ENCODE peak calls at places on chromosomes 4 and X, in nine cellular contexts. One of them, this sample, is unnamed.

GRCh38 chr4:185210102-185210981 is 944 bp downstream of the SNX25 start:
- DNase-seq in fibroblast of lung: peak; percentile 60
- DNase-seq in naive thymus-derived CD4-positive, alpha-beta T cell: peak; percentile 35
- DNase-seq in lower leg skin: peak; percentile 91
- DNase-seq in CD8-positive, alpha-beta T cell: peak; percentile 51
- DNase-seq in AG09309: no peak
- DNase-seq in breast epithelium: no peak
- DNase-seq in keratinocyte: no peak
- DNase-seq in foreskin fibroblast: no peak
- DNase-seq in this sample: no peak

GRCh38 chrX:14776901-14777300 is 96.0 kb downstream of the FANCB start:
- DNase-seq in fibroblast of lung: peak; percentile 42
- DNase-seq in naive thymus-derived CD4-positive, alpha-beta T cell: no peak
- DNase-seq in lower leg skin: no peak
- DNase-seq in CD8-positive, alpha-beta T cell: no peak
- DNase-seq in AG09309: no peak
- DNase-seq in breast epithelium: no peak
- DNase-seq in keratinocyte: no peak
- DNase-seq in foreskin fibroblast: no peak
- DNase-seq in this sample: no peak

GRCh38 chrX:29506729-29507128 is 708.6 kb upstream of the MAGEB2 start:
- DNase-seq in fibroblast of lung: no peak
- DNase-seq in naive thymus-derived CD4-positive, alpha-beta T cell: no peak
- DNase-seq in lower leg skin: no peak
- DNase-seq in CD8-positive, alpha-beta T cell: no peak
- DNase-seq in AG09309: no peak
- DNase-seq in breast epithelium: no peak
- DNase-seq in keratinocyte: no peak
- DNase-seq in foreskin fibroblast: no peak
- DNase-seq in this sample: no peak

GRCh38 chr4:186553717-186554116 is 1.6 kb downstream of the MTNR1A start:
- DNase-seq in fibroblast of lung: no peak
- DNase-seq in naive thymus-derived CD4-positive, alpha-beta T cell: no peak
- DNase-seq in lower leg skin: no peak
- DNase-seq in CD8-positive, alpha-beta T cell: no peak
- DNase-seq in AG09309: no peak
- DNase-seq in breast epithelium: no peak
- DNase-seq in keratinocyte: no peak
- DNase-seq in foreskin fibroblast: no peak
- DNase-seq in this sample: no peak

GRCh38 chrX:39616098-39616729 is 481.5 kb downstream of the BCOR start:
- DNase-seq in fibroblast of lung: no peak
- DNase-seq in naive thymus-derived CD4-positive, alpha-beta T cell: no peak
- DNase-seq in lower leg skin: no peak
- DNase-seq in CD8-positive, alpha-beta T cell: no peak
- DNase-seq in AG09309: no peak
- DNase-seq in breast epithelium: no peak
- DNase-seq in keratinocyte: no peak
- DNase-seq in foreskin fibroblast: no peak
- DNase-seq in this sample: no peak

GRCh38 chrX:151973851-151974335 is 583 bp downstream of the GABRE start:
- DNase-seq in fibroblast of lung: peak; percentile 24
- DNase-seq in naive thymus-derived CD4-positive, alpha-beta T cell: no peak
- DNase-seq in lower leg skin: peak; percentile 82
- DNase-seq in CD8-positive, alpha-beta T cell: no peak
- DNase-seq in AG09309: no peak
- DNase-seq in breast epithelium: no peak
- DNase-seq in keratinocyte: no peak
- DNase-seq in foreskin fibroblast: no peak
- DNase-seq in this sample: no peak

GRCh38 chr4:121278811-121279368 is 101.9 kb downstream of the QRFPR start:
- DNase-seq in fibroblast of lung: peak; percentile 87
- DNase-seq in naive thymus-derived CD4-positive, alpha-beta T cell: no peak
- DNase-seq in lower leg skin: no peak
- DNase-seq in CD8-positive, alpha-beta T cell: no peak
- DNase-seq in AG09309: peak; percentile 23
- DNase-seq in breast epithelium: no peak
- DNase-seq in keratinocyte: no peak
- DNase-seq in foreskin fibroblast: no peak
- DNase-seq in this sample: no peak

GRCh38 chr4:74473155-74473811 is 28.3 kb downstream of the AREG start:
- DNase-seq in fibroblast of lung: peak; percentile 90
- DNase-seq in naive thymus-derived CD4-positive, alpha-beta T cell: no peak
- DNase-seq in lower leg skin: no peak
- DNase-seq in CD8-positive, alpha-beta T cell: no peak
- DNase-seq in AG09309: peak; percentile 33
- DNase-seq in breast epithelium: no peak
- DNase-seq in keratinocyte: peak; percentile 64
- DNase-seq in foreskin fibroblast: peak; percentile 72
- DNase-seq in this sample: no peak

GRCh38 chr4:66640216-66640615 is 905.1 kb downstream of the CENPC start:
- DNase-seq in fibroblast of lung: no peak
- DNase-seq in naive thymus-derived CD4-positive, alpha-beta T cell: no peak
- DNase-seq in lower leg skin: no peak
- DNase-seq in CD8-positive, alpha-beta T cell: no peak
- DNase-seq in AG09309: no peak
- DNase-seq in breast epithelium: no peak
- DNase-seq in keratinocyte: no peak
- DNase-seq in foreskin fibroblast: no peak
- DNase-seq in this sample: no peak

GRCh38 chrX:153032397-153033118 is 23.7 kb upstream of the PNMA3 start:
- DNase-seq in fibroblast of lung: peak; percentile 24
- DNase-seq in naive thymus-derived CD4-positive, alpha-beta T cell: peak; percentile 57
- DNase-seq in lower leg skin: peak; percentile 95
- DNase-seq in CD8-positive, alpha-beta T cell: peak; percentile 37
- DNase-seq in AG09309: no peak
- DNase-seq in breast epithelium: peak; percentile 29
- DNase-seq in keratinocyte: no peak
- DNase-seq in foreskin fibroblast: peak; percentile 29
- DNase-seq in this sample: peak; percentile 69

GRCh38 chr4:146033149-146033548 is 94.5 kb upstream of the ZNF827 start:
- DNase-seq in fibroblast of lung: no peak
- DNase-seq in naive thymus-derived CD4-positive, alpha-beta T cell: no peak
- DNase-seq in lower leg skin: no peak
- DNase-seq in CD8-positive, alpha-beta T cell: no peak
- DNase-seq in AG09309: no peak
- DNase-seq in breast epithelium: no peak
- DNase-seq in keratinocyte: no peak
- DNase-seq in foreskin fibroblast: no peak
- DNase-seq in this sample: no peak

GRCh38 chr4:123299212-123299651 is 97.4 kb upstream of the SPRY1 start:
- DNase-seq in fibroblast of lung: peak; percentile 76
- DNase-seq in naive thymus-derived CD4-positive, alpha-beta T cell: no peak
- DNase-seq in lower leg skin: no peak
- DNase-seq in CD8-positive, alpha-beta T cell: no peak
- DNase-seq in AG09309: peak; percentile 57
- DNase-seq in breast epithelium: no peak
- DNase-seq in keratinocyte: no peak
- DNase-seq in foreskin fibroblast: peak; percentile 56
- DNase-seq in this sample: no peak

GRCh38 chr4:88295656-88296055 is 11.3 kb upstream of the PPM1K start:
- DNase-seq in fibroblast of lung: no peak
- DNase-seq in naive thymus-derived CD4-positive, alpha-beta T cell: no peak
- DNase-seq in lower leg skin: no peak
- DNase-seq in CD8-positive, alpha-beta T cell: no peak
- DNase-seq in AG09309: no peak
- DNase-seq in breast epithelium: no peak
- DNase-seq in keratinocyte: no peak
- DNase-seq in foreskin fibroblast: no peak
- DNase-seq in this sample: no peak

GRCh38 chr4:2907706-2908293 is 55.4 kb downstream of the NOP14 start:
- DNase-seq in fibroblast of lung: no peak
- DNase-seq in naive thymus-derived CD4-positive, alpha-beta T cell: no peak
- DNase-seq in lower leg skin: no peak
- DNase-seq in CD8-positive, alpha-beta T cell: no peak
- DNase-seq in AG09309: no peak
- DNase-seq in breast epithelium: no peak
- DNase-seq in keratinocyte: no peak
- DNase-seq in foreskin fibroblast: no peak
- DNase-seq in this sample: no peak

GRCh38 chrX:31423575-31424284 is 351.9 kb upstream of the FTHL17 start:
- DNase-seq in fibroblast of lung: peak; percentile 36
- DNase-seq in naive thymus-derived CD4-positive, alpha-beta T cell: no peak
- DNase-seq in lower leg skin: no peak
- DNase-seq in CD8-positive, alpha-beta T cell: no peak
- DNase-seq in AG09309: no peak
- DNase-seq in breast epithelium: no peak
- DNase-seq in keratinocyte: no peak
- DNase-seq in foreskin fibroblast: peak; percentile 26
- DNase-seq in this sample: no peak

GRCh38 chrX:39158801-39159657 is 357.8 kb downstream of the MID1IP1 start:
- DNase-seq in fibroblast of lung: peak; percentile 97
- DNase-seq in naive thymus-derived CD4-positive, alpha-beta T cell: no peak
- DNase-seq in lower leg skin: peak; percentile 26
- DNase-seq in CD8-positive, alpha-beta T cell: no peak
- DNase-seq in AG09309: peak; percentile 42
- DNase-seq in breast epithelium: no peak
- DNase-seq in keratinocyte: no peak
- DNase-seq in foreskin fibroblast: no peak
- DNase-seq in this sample: peak; percentile 11

DNA sequence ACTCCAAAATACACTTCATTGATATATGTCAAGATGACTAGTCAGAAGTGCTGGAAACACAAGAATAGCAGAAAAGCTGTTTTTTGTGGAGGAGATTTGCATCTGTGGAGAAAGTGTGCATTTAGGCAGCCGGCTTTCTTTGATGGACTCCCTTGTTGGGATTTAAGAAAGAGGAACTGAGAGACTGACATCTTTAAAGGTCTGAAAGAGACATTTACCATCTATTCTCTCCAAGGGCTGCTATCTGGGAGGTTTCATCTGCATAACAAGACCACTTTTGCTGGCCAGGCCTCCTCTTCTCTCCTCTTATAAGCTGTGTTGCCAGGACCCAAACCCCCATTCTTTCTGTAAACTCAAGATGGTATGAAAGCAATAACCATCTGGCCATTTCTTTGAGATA is 1065.0 kb downstream of the NLGN4X start:
- DNase-seq in fibroblast of lung: no peak
- DNase-seq in naive thymus-derived CD4-positive, alpha-beta T cell: no peak
- DNase-seq in lower leg skin: no peak
- DNase-seq in CD8-positive, alpha-beta T cell: no peak
- DNase-seq in AG09309: no peak
- DNase-seq in breast epithelium: no peak
- DNase-seq in keratinocyte: no peak
- DNase-seq in foreskin fibroblast: no peak
- DNase-seq in this sample: no peak
- H3K4me3 ChIP-seq in fibroblast of lung: no peak overlapping the region
- H3K4me3 ChIP-seq in naive thymus-derived CD4-positive, alpha-beta T cell: no peak overlapping the region
- H3K4me3 ChIP-seq in lower leg skin: no peak overlapping the region
- H3K4me3 ChIP-seq in CD8-positive, alpha-beta T cell: no peak overlapping the region
- H3K4me3 ChIP-seq in AG09309: no peak overlapping the region
- H3K4me3 ChIP-seq in breast epithelium: no peak overlapping the region
- H3K4me3 ChIP-seq in keratinocyte: no peak overlapping the region
- H3K4me3 ChIP-seq in foreskin fibroblast: no peak overlapping the region
- H3K4me3 ChIP-seq in this sample: no peak overlapping the region

DNA sequence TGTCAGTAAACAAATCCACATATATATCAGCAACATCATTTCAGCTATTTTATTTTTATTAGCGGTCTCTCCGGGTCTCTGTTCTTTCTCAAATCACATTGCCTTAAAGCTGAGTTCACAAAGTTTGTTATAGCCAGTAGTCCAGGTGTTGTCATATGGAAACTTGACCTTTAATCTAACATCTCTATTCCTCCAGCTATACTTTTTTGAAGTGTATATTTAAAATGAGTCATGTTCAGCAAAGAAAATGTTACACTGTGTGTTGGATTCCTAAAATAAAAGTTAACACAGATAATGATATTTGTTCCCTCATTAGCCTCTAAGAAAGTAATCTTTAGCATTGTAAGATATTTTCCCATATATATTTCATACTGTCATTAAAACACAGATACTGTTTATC is 63.6 kb downstream of the SMARCAD1 start:
- DNase-seq in fibroblast of lung: no peak
- DNase-seq in naive thymus-derived CD4-positive, alpha-beta T cell: no peak
- DNase-seq in lower leg skin: no peak
- DNase-seq in CD8-positive, alpha-beta T cell: no peak
- DNase-seq in AG09309: no peak
- DNase-seq in breast epithelium: no peak
- DNase-seq in keratinocyte: no peak
- DNase-seq in foreskin fibroblast: no peak
- DNase-seq in this sample: no peak
- H3K4me3 ChIP-seq in fibroblast of lung: no peak overlapping the region
- H3K4me3 ChIP-seq in naive thymus-derived CD4-positive, alpha-beta T cell: no peak overlapping the region
- H3K4me3 ChIP-seq in lower leg skin: no peak overlapping the region
- H3K4me3 ChIP-seq in CD8-positive, alpha-beta T cell: no peak overlapping the region
- H3K4me3 ChIP-seq in AG09309: no peak overlapping the region
- H3K4me3 ChIP-seq in breast epithelium: no peak overlapping the region
- H3K4me3 ChIP-seq in keratinocyte: no peak overlapping the region
- H3K4me3 ChIP-seq in foreskin fibroblast: no peak overlapping the region
- H3K4me3 ChIP-seq in this sample: no peak overlapping the region

GRCh38 chr4:25162566-25162965 is 2.3 kb upstream of the SEPSECS start:
- DNase-seq in fibroblast of lung: no peak
- DNase-seq in naive thymus-derived CD4-positive, alpha-beta T cell: no peak
- DNase-seq in lower leg skin: no peak
- DNase-seq in CD8-positive, alpha-beta T cell: no peak
- DNase-seq in AG09309: no peak
- DNase-seq in breast epithelium: no peak
- DNase-seq in keratinocyte: no peak
- DNase-seq in foreskin fibroblast: no peak
- DNase-seq in this sample: no peak
- H3K4me3 ChIP-seq in fibroblast of lung: no peak overlapping the region
- H3K4me3 ChIP-seq in naive thymus-derived CD4-positive, alpha-beta T cell: peak overlapping the region; percentile 75
- H3K4me3 ChIP-seq in lower leg skin: no peak overlapping the region
- H3K4me3 ChIP-seq in CD8-positive, alpha-beta T cell: no peak overlapping the region
- H3K4me3 ChIP-seq in AG09309: no peak overlapping the region
- H3K4me3 ChIP-seq in breast epithelium: no peak overlapping the region
- H3K4me3 ChIP-seq in keratinocyte: no peak overlapping the region
- H3K4me3 ChIP-seq in foreskin fibroblast: no peak overlapping the region
- H3K4me3 ChIP-seq in this sample: no peak overlapping the region

DNA sequence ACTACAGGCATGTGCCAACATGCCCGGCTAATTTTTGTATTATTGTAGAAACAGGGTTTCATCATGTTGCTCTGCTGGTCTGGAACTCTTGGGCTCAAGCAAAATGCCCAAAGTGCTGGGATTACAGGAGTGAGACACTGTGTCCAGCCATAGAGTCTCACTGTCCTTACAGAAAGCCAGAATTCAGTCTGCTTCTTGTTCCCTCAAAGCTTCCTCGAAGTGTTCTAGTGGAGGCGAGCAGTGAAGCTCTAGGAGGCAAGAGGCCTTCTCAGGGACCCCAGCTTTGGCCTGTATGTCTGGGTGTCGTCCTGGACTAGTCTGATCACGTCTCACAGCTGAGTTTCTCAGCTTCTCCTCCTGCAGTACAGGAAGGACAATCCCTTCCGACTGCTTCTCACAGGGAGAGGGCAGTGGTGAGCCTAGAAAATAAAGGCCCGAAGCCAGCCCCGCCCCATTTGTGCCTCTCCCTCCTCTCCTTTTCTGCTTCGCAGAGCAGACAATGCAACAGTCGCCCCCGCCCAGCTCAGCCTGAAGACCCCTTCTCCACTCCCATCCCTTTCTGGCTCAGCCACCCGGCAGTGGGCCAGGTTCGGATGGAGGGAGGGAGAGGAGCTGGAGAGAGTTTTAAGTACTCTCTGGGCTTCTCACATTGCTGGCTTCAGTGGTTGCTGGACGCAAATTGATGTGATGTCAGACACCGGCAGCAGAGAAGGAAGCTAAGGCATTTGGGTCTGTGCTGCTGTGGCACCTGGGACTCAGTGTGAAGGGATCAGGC is 11.1 kb upstream of the FAM3A start:
- DNase-seq in fibroblast of lung: peak; percentile 73
- DNase-seq in naive thymus-derived CD4-positive, alpha-beta T cell: no peak
- DNase-seq in lower leg skin: peak; percentile 94
- DNase-seq in CD8-positive, alpha-beta T cell: peak; percentile 56
- DNase-seq in AG09309: peak; percentile 24
- DNase-seq in breast epithelium: peak; percentile 72
- DNase-seq in keratinocyte: no peak
- DNase-seq in foreskin fibroblast: peak; percentile 62
- DNase-seq in this sample: peak; percentile 88
- H3K4me3 ChIP-seq in fibroblast of lung: no peak overlapping the region
- H3K4me3 ChIP-seq in naive thymus-derived CD4-positive, alpha-beta T cell: no peak overlapping the region
- H3K4me3 ChIP-seq in lower leg skin: no peak overlapping the region
- H3K4me3 ChIP-seq in CD8-positive, alpha-beta T cell: no peak overlapping the region
- H3K4me3 ChIP-seq in AG09309: peak overlapping the region; percentile 35
- H3K4me3 ChIP-seq in breast epithelium: peak overlapping the region; percentile 20
- H3K4me3 ChIP-seq in keratinocyte: no peak overlapping the region
- H3K4me3 ChIP-seq in foreskin fibroblast: peak overlapping the region; percentile 37
- H3K4me3 ChIP-seq in this sample: no peak overlapping the region